ENCODE peak calls at places on chromosomes 11 and 22, in five cellular contexts. One of them, this sample, is unnamed.
A peak's percentile ranks its signal among the peaks of the same experiment; 100 is the strongest.

GRCh38 chr11:63502252-63502820 is 3.5 kb upstream of the LGALS12 start:
- DNase-seq in HFFc6: no peak
- DNase-seq in body of pancreas: no peak
- DNase-seq in AG10803: no peak
- DNase-seq in GM12864: no peak
- DNase-seq in this sample: no peak

GRCh38 chr11:62120466-62120865 is 3.3 kb upstream of the INCENP start:
- DNase-seq in HFFc6: no peak
- DNase-seq in body of pancreas: no peak
- DNase-seq in AG10803: no peak
- DNase-seq in GM12864: no peak
- DNase-seq in this sample: no peak

GRCh38 chr11:106156290-106156937 is 79.0 kb downstream of the AASDHPPT start:
- DNase-seq in HFFc6: peak; percentile 48
- DNase-seq in body of pancreas: peak; percentile 57
- DNase-seq in AG10803: peak; percentile 77
- DNase-seq in GM12864: no peak
- DNase-seq in this sample: peak; percentile 25

GRCh38 chr11:37857726-37858125 is 1259.7 kb upstream of the RAG2 start:
- DNase-seq in HFFc6: no peak
- DNase-seq in body of pancreas: no peak
- DNase-seq in AG10803: no peak
- DNase-seq in GM12864: no peak
- DNase-seq in this sample: no peak

GRCh38 chr11:76210920-76211851 is 4.9 kb upstream of the WNT11 start:
- DNase-seq in HFFc6: no peak
- DNase-seq in body of pancreas: no peak
- DNase-seq in AG10803: no peak
- DNase-seq in GM12864: no peak
- DNase-seq in this sample: no peak

GRCh38 chr22:45441158-45441557 is 27.7 kb downstream of the RIBC2 start:
- DNase-seq in HFFc6: peak; percentile 58
- DNase-seq in body of pancreas: peak; percentile 71
- DNase-seq in AG10803: peak; percentile 69
- DNase-seq in GM12864: no peak
- DNase-seq in this sample: peak; percentile 48

GRCh38 chr22:30777589-30777988 is 82.9 kb downstream of the OSBP2 start:
- DNase-seq in HFFc6: no peak
- DNase-seq in body of pancreas: no peak
- DNase-seq in AG10803: no peak
- DNase-seq in GM12864: no peak
- DNase-seq in this sample: no peak

GRCh38 chr22:28909375-28909774 is 26.0 kb downstream of the ZNRF3 start:
- DNase-seq in HFFc6: no peak
- DNase-seq in body of pancreas: no peak
- DNase-seq in AG10803: no peak
- DNase-seq in GM12864: peak; percentile 45
- DNase-seq in this sample: no peak

GRCh38 chr11:64444838-64445441 is 86.0 kb downstream of the RPS6KA4 start:
- DNase-seq in HFFc6: peak; percentile 11
- DNase-seq in body of pancreas: peak; percentile 34
- DNase-seq in AG10803: peak; percentile 36
- DNase-seq in GM12864: no peak
- DNase-seq in this sample: no peak

GRCh38 chr11:63916837-63917684 is at the start of gene RCOR2:
- DNase-seq in HFFc6: peak; percentile 45
- DNase-seq in body of pancreas: peak; percentile 80
- DNase-seq in AG10803: peak; percentile 90
- DNase-seq in GM12864: peak; percentile 18
- DNase-seq in this sample: peak; percentile 82

GRCh38 chr22:40819741-40820140 is 595 bp upstream of the SLC25A17 start:
- DNase-seq in HFFc6: peak; percentile 58
- DNase-seq in body of pancreas: no peak
- DNase-seq in AG10803: peak; percentile 53
- DNase-seq in GM12864: no peak
- DNase-seq in this sample: no peak
- TF ChIP-seq CTCF in HFFc6: no peak
- TF ChIP-seq CTCF in body of pancreas: no peak
- TF ChIP-seq CTCF in AG10803: no peak
- TF ChIP-seq CTCF in GM12864: no peak
- TF ChIP-seq CTCF in this sample: no peak

GRCh38 chr22:38201371-38201717 is 450 bp upstream of the MAFF start:
- DNase-seq in HFFc6: no peak
- DNase-seq in body of pancreas: no peak
- DNase-seq in AG10803: no peak
- DNase-seq in GM12864: no peak
- DNase-seq in this sample: no peak

GRCh38 chr22:38201718-38202436 is at the start of gene MAFF:
- DNase-seq in HFFc6: peak; percentile 96
- DNase-seq in body of pancreas: peak; percentile 98
- DNase-seq in AG10803: peak; percentile 97
- DNase-seq in GM12864: peak; percentile 77
- DNase-seq in this sample: peak; percentile 92

GRCh38 chr22:38203090-38203810 is 1.5 kb downstream of the MAFF start:
- DNase-seq in HFFc6: no peak
- DNase-seq in body of pancreas: peak; percentile 79
- DNase-seq in AG10803: no peak
- DNase-seq in GM12864: no peak
- DNase-seq in this sample: no peak

GRCh38 chr22:38203855-38204497 is 2.2 kb downstream of the MAFF start:
- DNase-seq in HFFc6: no peak
- DNase-seq in body of pancreas: no peak
- DNase-seq in AG10803: no peak
- DNase-seq in GM12864: no peak
- DNase-seq in this sample: no peak

DNA sequence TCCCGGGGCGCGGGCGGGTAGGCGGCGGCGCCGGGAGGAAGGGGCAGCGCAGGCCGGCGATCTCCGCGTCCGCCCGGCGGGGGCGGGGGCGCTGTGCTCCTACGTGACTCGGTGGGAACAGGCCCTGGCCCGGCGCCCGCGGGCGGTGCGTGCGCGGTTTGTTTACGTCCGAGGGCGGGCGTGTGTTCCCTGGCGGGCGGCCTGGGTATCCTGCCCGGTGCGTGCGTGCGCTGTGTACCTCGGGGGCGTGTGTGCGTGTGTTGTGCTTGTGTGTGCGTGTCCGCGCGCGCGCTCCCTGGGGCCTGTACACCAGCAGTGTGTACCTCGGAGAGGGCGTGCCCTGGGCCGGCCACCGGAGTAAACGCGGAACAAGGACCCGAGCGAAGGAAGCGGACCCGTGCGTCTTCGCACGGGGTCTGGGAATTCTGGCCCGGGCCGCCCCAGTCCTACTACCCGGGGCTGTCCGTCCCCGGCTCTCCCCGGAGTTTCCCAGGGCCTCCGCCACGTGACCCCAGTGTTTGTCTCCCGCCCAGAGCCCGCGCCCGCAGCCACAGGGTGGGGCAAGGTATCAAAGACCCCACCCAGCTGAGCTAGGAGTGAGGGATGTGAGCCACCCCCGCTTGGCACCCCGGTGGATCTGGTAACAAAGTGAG is 769 bp downstream of the MAFF start:
- DNase-seq in HFFc6: peak; percentile 70
- DNase-seq in body of pancreas: peak; percentile 92
- DNase-seq in AG10803: peak; percentile 90
- DNase-seq in GM12864: no peak
- DNase-seq in this sample: peak; percentile 65
- TF ChIP-seq CTCF in HFFc6: peak; percentile 72
- TF ChIP-seq CTCF in body of pancreas: no peak
- TF ChIP-seq CTCF in AG10803: no peak
- TF ChIP-seq CTCF in GM12864: peak; percentile 3
- TF ChIP-seq CTCF in this sample: no peak

DNA sequence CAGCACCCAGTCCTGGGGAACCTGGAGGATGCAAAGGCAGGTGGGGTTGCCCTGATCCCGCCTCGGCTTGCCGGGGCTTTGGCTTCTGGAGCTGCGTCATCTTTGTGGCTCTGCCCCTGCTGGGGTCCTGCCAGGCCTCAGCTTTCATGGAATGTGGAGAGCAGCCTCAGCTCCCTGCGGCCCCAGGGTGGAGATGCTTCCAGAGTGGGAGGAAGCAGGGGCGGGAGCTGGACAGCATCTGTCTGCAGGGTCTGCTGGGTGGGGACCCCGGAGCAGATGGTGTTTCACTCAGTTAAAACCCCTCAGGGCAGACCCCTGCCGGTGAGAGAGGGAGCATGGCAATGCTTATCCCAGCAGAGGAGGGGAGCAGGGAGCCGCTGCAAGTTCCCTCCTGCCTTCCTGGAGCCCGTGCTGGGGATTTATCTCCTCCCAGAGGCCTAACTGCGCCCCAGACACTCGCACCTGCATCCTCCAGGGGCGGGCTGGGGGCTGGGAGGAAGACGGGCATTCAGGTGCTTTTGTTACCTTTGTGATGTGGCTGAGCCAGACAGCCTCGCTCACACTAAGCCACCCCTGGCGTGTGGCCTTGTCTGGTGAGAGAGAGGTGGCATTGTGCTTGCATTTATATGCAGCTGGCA is 15.7 kb downstream of the GRIK4 start:
- DNase-seq in HFFc6: no peak
- DNase-seq in body of pancreas: no peak
- DNase-seq in AG10803: peak; percentile 59
- DNase-seq in GM12864: no peak
- DNase-seq in this sample: no peak
- TF ChIP-seq CTCF in HFFc6: peak; percentile 24
- TF ChIP-seq CTCF in body of pancreas: no peak
- TF ChIP-seq CTCF in AG10803: no peak
- TF ChIP-seq CTCF in GM12864: no peak
- TF ChIP-seq CTCF in this sample: no peak

DNA sequence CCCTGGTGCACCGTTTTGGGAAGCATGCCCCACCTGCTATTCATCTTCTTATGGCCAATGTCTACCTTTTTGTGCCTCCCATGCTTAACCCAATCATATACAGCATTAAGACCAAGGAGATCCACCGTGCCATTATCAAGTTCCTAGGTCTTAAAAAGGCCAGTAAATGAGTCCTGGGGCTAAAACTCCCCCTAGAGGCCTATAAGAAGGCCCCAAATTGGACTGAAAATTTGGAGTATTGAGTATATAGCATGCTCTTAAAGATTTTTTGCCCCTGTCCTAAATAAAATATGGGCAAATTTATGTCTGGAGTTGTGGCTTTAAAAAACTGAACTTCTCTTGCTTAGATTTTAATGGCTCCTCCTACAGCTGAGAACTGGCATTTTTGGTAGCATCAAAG is 6.6 kb downstream of the OR51M1 start:
- DNase-seq in HFFc6: no peak
- DNase-seq in body of pancreas: no peak
- DNase-seq in AG10803: no peak
- DNase-seq in GM12864: no peak
- DNase-seq in this sample: no peak
- TF ChIP-seq CTCF in HFFc6: peak; percentile 39
- TF ChIP-seq CTCF in body of pancreas: no peak
- TF ChIP-seq CTCF in AG10803: no peak
- TF ChIP-seq CTCF in GM12864: peak; percentile 20
- TF ChIP-seq CTCF in this sample: no peak

DNA sequence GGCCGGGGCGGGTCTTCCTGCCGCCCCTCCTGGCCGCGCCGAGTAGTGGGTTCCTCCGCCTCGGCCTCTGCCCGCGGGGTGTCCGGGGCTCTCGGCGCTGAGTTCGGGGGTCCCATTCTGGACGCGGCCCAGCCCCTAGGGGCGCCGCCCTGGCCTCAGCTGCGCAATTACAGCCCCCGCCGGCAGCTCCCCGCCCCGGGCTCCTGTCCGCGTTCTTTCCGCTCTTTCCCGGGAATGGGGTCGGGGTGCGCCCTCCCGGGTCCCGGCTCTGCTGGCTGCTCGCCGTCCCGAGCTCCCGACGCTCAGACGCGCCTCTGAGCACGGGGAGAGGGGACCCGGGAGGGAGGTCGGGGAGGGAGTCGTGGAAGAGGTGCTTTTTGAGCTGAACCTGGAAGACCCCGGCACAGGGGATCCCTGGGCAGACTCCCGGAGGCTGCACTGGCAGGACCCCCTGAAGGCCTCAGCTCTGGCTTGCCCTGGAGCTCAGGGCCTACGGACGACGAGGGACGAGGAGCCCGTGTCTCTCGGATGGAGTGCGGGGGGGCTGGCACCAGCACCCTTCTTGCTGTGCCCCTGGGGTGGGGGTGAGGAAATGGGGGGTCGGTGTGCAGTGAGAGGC is 543 bp downstream of the TSPAN4 start:
- DNase-seq in HFFc6: no peak
- DNase-seq in body of pancreas: no peak
- DNase-seq in AG10803: no peak
- DNase-seq in GM12864: no peak
- DNase-seq in this sample: no peak
- TF ChIP-seq CTCF in HFFc6: peak; percentile 53
- TF ChIP-seq CTCF in body of pancreas: no peak
- TF ChIP-seq CTCF in AG10803: no peak
- TF ChIP-seq CTCF in GM12864: no peak
- TF ChIP-seq CTCF in this sample: peak; percentile 25